ENCODE peak calls at places on chromosomes 6 and 20, in nine cellular contexts. One of them, this sample, is unnamed.

GRCh38 chr6:24720131-24720603 is 1.2 kb upstream of the C6orf62 start:
- DNase-seq in fibroblast of mammary gland: peak; percentile 34
- DNase-seq in vagina: no peak
- DNase-seq in NCI-H2029: peak; percentile 58
- DNase-seq in fibroblast of the aortic adventitia: peak; percentile 30
- DNase-seq in T-helper 2 cell: peak; percentile 66
- DNase-seq in neural crest cell: peak; percentile 22
- DNase-seq in GM04503: no peak
- DNase-seq in cerebellar nuclear complex: no peak
- DNase-seq in this sample: peak; percentile 32

GRCh38 chr6:112781236-112781635 is 434.1 kb downstream of the RFPL4B start:
- DNase-seq in cerebellar nuclear complex: no peak
- DNase-seq in neural crest cell: peak; percentile 32
- DNase-seq in GM04503: no peak
- DNase-seq in vagina: no peak
- DNase-seq in fibroblast of the aortic adventitia: peak; percentile 35
- DNase-seq in NCI-H2029: peak; percentile 7
- DNase-seq in fibroblast of mammary gland: peak; percentile 33
- DNase-seq in T-helper 2 cell: no peak
- DNase-seq in this sample: no peak

GRCh38 chr6:41967312-41968287 is 26.0 kb upstream of the CCND3 start:
- DNase-seq in T-helper 2 cell: no peak
- DNase-seq in vagina: no peak
- DNase-seq in fibroblast of mammary gland: peak; percentile 56
- DNase-seq in GM04503: no peak
- DNase-seq in neural crest cell: no peak
- DNase-seq in cerebellar nuclear complex: no peak
- DNase-seq in NCI-H2029: no peak
- DNase-seq in fibroblast of the aortic adventitia: peak; percentile 46
- DNase-seq in this sample: no peak

GRCh38 chr6:150072201-150072600 is 3.3 kb upstream of the ULBP3 start:
- DNase-seq in cerebellar nuclear complex: no peak
- DNase-seq in fibroblast of the aortic adventitia: peak; percentile 26
- DNase-seq in NCI-H2029: peak; percentile 34
- DNase-seq in neural crest cell: no peak
- DNase-seq in fibroblast of mammary gland: peak; percentile 56
- DNase-seq in vagina: no peak
- DNase-seq in T-helper 2 cell: no peak
- DNase-seq in GM04503: no peak
- DNase-seq in this sample: peak; percentile 39

GRCh38 chr20:36845288-36845969 is 30.5 kb upstream of the TLDC2 start:
- DNase-seq in fibroblast of mammary gland: no peak
- DNase-seq in GM04503: no peak
- DNase-seq in NCI-H2029: no peak
- DNase-seq in fibroblast of the aortic adventitia: no peak
- DNase-seq in vagina: no peak
- DNase-seq in T-helper 2 cell: no peak
- DNase-seq in cerebellar nuclear complex: no peak
- DNase-seq in neural crest cell: no peak
- DNase-seq in this sample: no peak

GRCh38 chr20:14657231-14657630 is 319.8 kb upstream of the FLRT3 start:
- DNase-seq in NCI-H2029: no peak
- DNase-seq in fibroblast of mammary gland: no peak
- DNase-seq in GM04503: no peak
- DNase-seq in T-helper 2 cell: no peak
- DNase-seq in vagina: no peak
- DNase-seq in neural crest cell: no peak
- DNase-seq in fibroblast of the aortic adventitia: no peak
- DNase-seq in cerebellar nuclear complex: no peak
- DNase-seq in this sample: no peak

GRCh38 chr6:4316867-4317400 is 181.6 kb upstream of the ECI2 start:
- DNase-seq in neural crest cell: no peak
- DNase-seq in fibroblast of mammary gland: peak; percentile 94
- DNase-seq in GM04503: peak; percentile 78
- DNase-seq in NCI-H2029: peak; percentile 93
- DNase-seq in T-helper 2 cell: no peak
- DNase-seq in fibroblast of the aortic adventitia: peak; percentile 96
- DNase-seq in vagina: no peak
- DNase-seq in cerebellar nuclear complex: no peak
- DNase-seq in this sample: no peak

GRCh38 chr6:131782764-131783163 is 25.1 kb upstream of the ENPP1 start:
- DNase-seq in fibroblast of mammary gland: no peak
- DNase-seq in fibroblast of the aortic adventitia: no peak
- DNase-seq in NCI-H2029: no peak
- DNase-seq in neural crest cell: no peak
- DNase-seq in GM04503: no peak
- DNase-seq in vagina: no peak
- DNase-seq in T-helper 2 cell: no peak
- DNase-seq in cerebellar nuclear complex: no peak
- DNase-seq in this sample: no peak

GRCh38 chr6:79984261-79984660 is 20.2 kb upstream of the TTK start:
- DNase-seq in T-helper 2 cell: no peak
- DNase-seq in neural crest cell: no peak
- DNase-seq in cerebellar nuclear complex: no peak
- DNase-seq in fibroblast of the aortic adventitia: peak; percentile 27
- DNase-seq in fibroblast of mammary gland: peak; percentile 18
- DNase-seq in NCI-H2029: no peak
- DNase-seq in vagina: no peak
- DNase-seq in GM04503: no peak
- DNase-seq in this sample: peak; percentile 10

This sample was measured in HEK293T.